ENCODE peak calls at places on chromosome 9, in four cellular contexts. G, O, J and R are unnamed samples.

GRCh38 chr9:133680250-133680975 is 44.2 kb downstream of the DBH start:
- DNase-seq in G (no peak), O (no peak), J (no peak), R (no peak)

GRCh38 chr9:135139366-135139965 is 52.0 kb downstream of the OLFM1 start:
- DNase-seq in G (peak), O (no peak), J (no peak), R (no peak)

GRCh38 chr9:18721267-18722079 is 247.5 kb downstream of the ADAMTSL1 start:
- DNase-seq in G (no peak), O (no peak), J (no peak), R (no peak)

GRCh38 chr9:132008184-132008781 is 71.4 kb downstream of the MED27 start:
- DNase-seq in G (no peak), O (peak), J (no peak), R (no peak)

GRCh38 chr9:88476491-88477271 is 58.3 kb upstream of the NXNL2 start:
- DNase-seq in G (peak), O (peak), J (no peak), R (no peak)

GRCh38 chr9:19920401-19920800 is 131.6 kb upstream of the SLC24A2 start:
- DNase-seq in G (no peak), O (no peak), J (no peak), R (no peak)

GRCh38 chr9:88737031-88737430 is 202.1 kb downstream of the NXNL2 start:
- DNase-seq in G (no peak), O (no peak), J (no peak), R (no peak)

GRCh38 chr9:104766025-104766424 is 2.1 kb downstream of the NIPSNAP3B start:
- DNase-seq in G (no peak), O (no peak), J (no peak), R (no peak)

GRCh38 chr9:113581865-113582697 is 118.6 kb downstream of the RGS3 start:
- DNase-seq in G (no peak), O (peak), J (peak), R (no peak)

GRCh38 chr9:18997151-18997550 is 35.9 kb downstream of the SAXO1 start:
- DNase-seq in G (no peak), O (no peak), J (no peak), R (no peak)

GRCh38 chr9:99135498-99135897 is 30.6 kb downstream of the TGFBR1 start:
- DNase-seq in G (no peak), O (no peak), J (no peak), R (no peak)

DNA sequence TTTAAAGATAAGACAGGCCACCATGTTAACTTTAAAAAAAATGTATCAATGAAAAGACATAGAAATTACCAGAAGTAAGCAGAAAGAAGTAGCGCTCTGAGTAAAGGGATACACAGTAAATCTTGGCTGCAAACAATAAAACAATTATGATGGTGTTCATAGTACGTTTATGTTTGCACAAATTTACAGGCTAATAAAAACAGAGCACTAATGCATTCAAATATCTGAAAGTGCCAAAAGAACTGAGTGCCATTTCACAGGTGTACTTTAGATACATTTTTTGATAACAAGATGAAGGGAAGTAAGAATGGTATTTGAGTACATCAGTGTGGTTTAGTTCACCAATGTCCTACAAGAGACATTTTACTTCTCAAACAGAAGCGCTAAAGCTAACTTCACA is 32.9 kb upstream of the ALDH1A1 start:
- DNase-seq in G (no peak), O (no peak), J (no peak), R (no peak)
- H3K4me3 ChIP-seq in G (no peak), O (no peak), J (no peak), R (no peak)

GRCh38 chr9:136485049-136485647 is 2.3 kb upstream of the SEC16A start:
- DNase-seq in G (peak), O (peak), J (peak), R (peak)
- H2BK5ac ChIP-seq in G (no peak), O (no peak), J (no peak), R (no peak)

DNA sequence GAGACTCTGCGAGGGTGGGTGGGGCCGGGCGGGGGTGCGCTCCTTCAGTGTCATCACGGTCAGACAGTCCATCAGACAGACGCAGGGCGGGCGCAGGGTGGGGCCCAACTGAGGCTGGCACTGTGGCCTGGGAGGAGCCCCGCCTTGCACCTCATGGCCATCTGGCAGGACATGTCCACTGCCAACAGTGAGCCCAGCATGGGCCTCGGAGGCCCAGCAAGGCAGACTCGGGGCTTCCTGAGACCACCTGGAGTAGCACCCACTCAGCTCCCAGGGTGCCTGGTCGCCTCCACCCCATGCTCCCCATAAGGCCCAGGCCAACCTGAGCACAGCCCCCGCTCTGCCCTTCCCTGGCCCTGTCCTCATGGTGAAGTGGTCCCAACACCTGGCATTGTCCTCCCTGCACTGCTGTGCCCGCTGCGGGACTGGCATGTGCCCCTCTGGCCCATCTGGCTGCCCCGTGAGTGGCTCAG is 8.5 kb upstream of the GPSM1 start:
- DNase-seq in G (no peak), O (no peak), J (no peak), R (no peak)
- H3K4me3 ChIP-seq in G (no peak), O (no peak), J (no peak), R (peak)

GRCh38 chr9:126430124-126430523 is 103.5 kb downstream of the MVB12B start:
- DNase-seq in G (no peak), O (no peak), J (no peak), R (no peak)

GRCh38 chr9:126431112-126431742 is 104.6 kb downstream of the MVB12B start:
- DNase-seq in G (no peak), O (no peak), J (no peak), R (no peak)

GRCh38 chr9:126432659-126433058 is 106.0 kb downstream of the MVB12B start:
- DNase-seq in G (no peak), O (no peak), J (no peak), R (no peak)

GRCh38 chr9:126429190-126429589 is 102.6 kb downstream of the MVB12B start:
- DNase-seq in G (no peak), O (no peak), J (no peak), R (no peak)

GRCh38 chr9:126428524-126429175 is 102.0 kb downstream of the MVB12B start:
- DNase-seq in G (no peak), O (no peak), J (no peak), R (no peak)
- H2BK5ac ChIP-seq in G (no peak), O (no peak), J (no peak), R (no peak)